ENCODE peak calls at places on chromosomes 16 and 17, in five cellular contexts. One of them, this sample, is unnamed.

GRCh38 chr17:743139-743538 is 8.9 kb downstream of the GEMIN4 start:
- DNase-seq in GM23338: no peak
- DNase-seq in IMR-90: no peak
- DNase-seq in astrocyte of the cerebellum: no peak
- DNase-seq in tibial artery: no peak
- DNase-seq in this sample: no peak

GRCh38 chr17:82464567-82464929 is 6.0 kb downstream of the NARF start:
- DNase-seq in GM23338: no peak
- DNase-seq in IMR-90: no peak
- DNase-seq in astrocyte of the cerebellum: no peak
- DNase-seq in tibial artery: no peak
- DNase-seq in this sample: no peak

GRCh38 chr16:76280421-76280820 is 3.2 kb downstream of the CNTNAP4 start:
- DNase-seq in GM23338: no peak
- DNase-seq in IMR-90: no peak
- DNase-seq in astrocyte of the cerebellum: no peak
- DNase-seq in tibial artery: no peak
- DNase-seq in this sample: no peak

GRCh38 chr17:57940653-57941329 is 14.4 kb downstream of the CUEDC1 start:
- DNase-seq in GM23338: no peak
- DNase-seq in IMR-90: no peak
- DNase-seq in astrocyte of the cerebellum: no peak
- DNase-seq in tibial artery: no peak
- DNase-seq in this sample: no peak

GRCh38 chr17:78043031-78043430 is 84.5 kb downstream of the TNRC6C start:
- DNase-seq in GM23338: no peak
- DNase-seq in IMR-90: no peak
- DNase-seq in astrocyte of the cerebellum: no peak
- DNase-seq in tibial artery: no peak
- DNase-seq in this sample: no peak

GRCh38 chr17:1789936-1790335 is 28.1 kb downstream of the SERPINF1 start:
- DNase-seq in GM23338: no peak
- DNase-seq in IMR-90: no peak
- DNase-seq in astrocyte of the cerebellum: no peak
- DNase-seq in tibial artery: no peak
- DNase-seq in this sample: peak; percentile 48

GRCh38 chr16:23182675-23183485 is at the start of gene SCNN1G:
- DNase-seq in GM23338: peak; percentile 52
- DNase-seq in IMR-90: no peak
- DNase-seq in astrocyte of the cerebellum: no peak
- DNase-seq in tibial artery: no peak
- DNase-seq in this sample: no peak

GRCh38 chr17:31510273-31511175 is 119.0 kb downstream of the RAB11FIP4 start:
- DNase-seq in GM23338: no peak
- DNase-seq in IMR-90: peak; percentile 58
- DNase-seq in astrocyte of the cerebellum: no peak
- DNase-seq in tibial artery: no peak
- DNase-seq in this sample: no peak

GRCh38 chr17:4980644-4981216 is 6.7 kb downstream of the CAMTA2 start:
- DNase-seq in GM23338: peak; percentile 95
- DNase-seq in IMR-90: peak; percentile 46
- DNase-seq in astrocyte of the cerebellum: peak; percentile 37
- DNase-seq in tibial artery: no peak
- DNase-seq in this sample: no peak

DNA sequence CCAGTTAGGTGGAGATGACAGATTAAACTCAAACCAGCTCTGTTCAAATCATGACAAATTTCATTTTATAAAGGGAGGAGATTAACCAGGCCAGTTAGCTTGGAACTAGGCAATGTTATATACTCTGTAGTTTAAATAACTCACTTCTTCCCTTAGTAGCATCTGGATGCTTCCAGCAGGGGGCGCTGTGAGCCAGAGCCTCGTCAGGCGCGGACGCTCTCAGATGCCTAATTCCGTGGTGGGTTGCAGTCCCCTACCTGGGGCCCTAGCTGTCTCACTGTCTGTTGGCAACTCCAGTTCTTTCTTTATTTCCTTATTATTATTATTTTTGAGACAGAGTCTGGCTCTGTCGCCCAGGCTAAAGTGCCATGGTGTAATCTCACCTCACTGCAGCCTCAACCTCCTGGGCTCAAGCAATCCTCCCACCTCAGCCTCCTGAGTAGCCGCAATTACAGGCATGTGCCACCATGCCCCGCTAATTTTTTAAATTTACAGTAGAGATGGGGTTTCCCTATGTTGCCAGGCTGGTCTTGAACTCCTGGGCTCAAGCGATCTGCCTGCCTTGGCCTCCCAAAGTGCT is 17.3 kb upstream of the WFDC1 start:
- DNase-seq in GM23338: peak; percentile 86
- DNase-seq in IMR-90: peak; percentile 33
- DNase-seq in astrocyte of the cerebellum: peak; percentile 13
- DNase-seq in tibial artery: peak; percentile 52
- DNase-seq in this sample: no peak
- H3K4me3 ChIP-seq in GM23338: no peak overlapping the region
- H3K4me3 ChIP-seq in IMR-90: no peak overlapping the region
- H3K4me3 ChIP-seq in astrocyte of the cerebellum: no peak overlapping the region
- H3K4me3 ChIP-seq in tibial artery: no peak overlapping the region
- H3K4me3 ChIP-seq in this sample: no peak overlapping the region

GRCh38 chr16:86911311-86911999 is 333.1 kb downstream of the FOXL1 start:
- DNase-seq in GM23338: no peak
- DNase-seq in IMR-90: no peak
- DNase-seq in astrocyte of the cerebellum: peak; percentile 63
- DNase-seq in tibial artery: no peak
- DNase-seq in this sample: no peak

GRCh38 chr16:86918637-86919036 is 340.3 kb downstream of the FOXL1 start:
- DNase-seq in GM23338: no peak
- DNase-seq in IMR-90: no peak
- DNase-seq in astrocyte of the cerebellum: no peak
- DNase-seq in tibial artery: no peak
- DNase-seq in this sample: no peak

GRCh38 chr16:86917471-86918365 is 339.4 kb downstream of the FOXL1 start:
- DNase-seq in GM23338: no peak
- DNase-seq in IMR-90: no peak
- DNase-seq in astrocyte of the cerebellum: no peak
- DNase-seq in tibial artery: no peak
- DNase-seq in this sample: no peak

GRCh38 chr16:86913886-86914285 is 335.5 kb downstream of the FOXL1 start:
- DNase-seq in GM23338: no peak
- DNase-seq in IMR-90: no peak
- DNase-seq in astrocyte of the cerebellum: no peak
- DNase-seq in tibial artery: no peak
- DNase-seq in this sample: no peak

GRCh38 chr16:86914850-86915717 is 336.7 kb downstream of the FOXL1 start:
- DNase-seq in GM23338: no peak
- DNase-seq in IMR-90: peak; percentile 27
- DNase-seq in astrocyte of the cerebellum: no peak
- DNase-seq in tibial artery: no peak
- DNase-seq in this sample: no peak
- H3K4me3 ChIP-seq in GM23338: no peak overlapping the region
- H3K4me3 ChIP-seq in IMR-90: no peak overlapping the region
- H3K4me3 ChIP-seq in astrocyte of the cerebellum: no peak overlapping the region
- H3K4me3 ChIP-seq in tibial artery: no peak overlapping the region
- H3K4me3 ChIP-seq in this sample: no peak overlapping the region

GRCh38 chr17:35350493-35350892 is 22.9 kb downstream of the SLFN11 start:
- DNase-seq in GM23338: no peak
- DNase-seq in IMR-90: no peak
- DNase-seq in astrocyte of the cerebellum: no peak
- DNase-seq in tibial artery: no peak
- DNase-seq in this sample: no peak
- H3K4me3 ChIP-seq in GM23338: no peak overlapping the region
- H3K4me3 ChIP-seq in IMR-90: no peak overlapping the region
- H3K4me3 ChIP-seq in astrocyte of the cerebellum: no peak overlapping the region
- H3K4me3 ChIP-seq in tibial artery: no peak overlapping the region
- H3K4me3 ChIP-seq in this sample: no peak overlapping the region

DNA sequence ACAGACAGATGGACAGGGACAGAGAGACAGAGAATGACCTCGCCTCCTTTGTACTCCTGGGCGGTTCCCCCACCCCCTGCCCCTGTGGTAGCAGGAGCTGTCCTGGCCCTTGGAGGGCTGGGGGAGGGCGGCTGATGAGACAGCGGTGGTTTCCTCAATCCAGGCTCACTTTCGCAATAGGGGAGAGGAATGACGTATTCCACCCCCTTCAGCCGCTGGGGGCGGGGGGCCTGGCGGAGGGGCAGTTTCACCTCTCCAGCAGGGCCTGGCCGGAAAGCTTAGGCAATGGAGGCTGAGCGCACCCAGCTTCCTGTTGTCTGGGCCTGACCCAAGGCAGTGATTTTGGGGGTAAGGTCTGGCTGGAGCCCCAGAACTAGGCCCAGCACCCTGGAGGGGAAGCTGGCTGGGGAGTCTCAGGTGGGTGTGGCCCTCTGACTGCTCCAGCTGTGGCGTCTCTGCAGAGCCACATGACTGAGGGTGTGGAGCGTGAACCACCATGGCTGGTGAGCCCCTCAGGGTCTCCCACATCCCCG is 7.4 kb downstream of the FMNL1 start:
- DNase-seq in GM23338: peak; percentile 64
- DNase-seq in IMR-90: peak; percentile 96
- DNase-seq in astrocyte of the cerebellum: peak; percentile 38
- DNase-seq in tibial artery: peak; percentile 84
- DNase-seq in this sample: no peak
- H3K4me3 ChIP-seq in GM23338: no peak overlapping the region
- H3K4me3 ChIP-seq in IMR-90: no peak overlapping the region
- H3K4me3 ChIP-seq in astrocyte of the cerebellum: no peak overlapping the region
- H3K4me3 ChIP-seq in tibial artery: no peak overlapping the region
- H3K4me3 ChIP-seq in this sample: no peak overlapping the region

This sample was measured in epithelial cell of proximal tubule.